ENCODE peak calls at places on chromosomes 3 and 15, in eight cellular contexts. One of them, this sample, is unnamed.

GRCh38 chr3:3551976-3552375 is 247.3 kb upstream of the LRRN1 start:
- DNase-seq in GM23248: no peak
- DNase-seq in astrocyte: peak
- DNase-seq in PC-3: no peak
- DNase-seq in DND-41: no peak
- DNase-seq in fibroblast of lung: peak
- DNase-seq in SK-N-SH: no peak
- DNase-seq in IMR-90: no peak
- DNase-seq in this sample: no peak

GRCh38 chr3:141875893-141876380 is 506 bp upstream of the ATP1B3 start:
- DNase-seq in SK-N-SH: peak
- DNase-seq in DND-41: peak
- DNase-seq in fibroblast of lung: peak
- DNase-seq in GM23248: peak
- DNase-seq in astrocyte: peak
- DNase-seq in IMR-90: peak
- DNase-seq in PC-3: no peak
- DNase-seq in this sample: peak

GRCh38 chr3:46672349-46672695 is 21.2 kb downstream of the ALS2CL start:
- DNase-seq in IMR-90: no peak
- DNase-seq in PC-3: no peak
- DNase-seq in fibroblast of lung: no peak
- DNase-seq in DND-41: no peak
- DNase-seq in GM23248: no peak
- DNase-seq in astrocyte: no peak
- DNase-seq in SK-N-SH: no peak
- DNase-seq in this sample: peak

GRCh38 chr3:45712434-45713110 is 23.4 kb downstream of the SACM1L start:
- DNase-seq in GM23248: peak
- DNase-seq in SK-N-SH: no peak
- DNase-seq in fibroblast of lung: peak
- DNase-seq in PC-3: no peak
- DNase-seq in astrocyte: peak
- DNase-seq in IMR-90: no peak
- DNase-seq in DND-41: no peak
- DNase-seq in this sample: no peak

GRCh38 chr3:142267269-142267668 is 41.9 kb upstream of the GK5 start:
- DNase-seq in astrocyte: no peak
- DNase-seq in GM23248: no peak
- DNase-seq in PC-3: no peak
- DNase-seq in SK-N-SH: no peak
- DNase-seq in IMR-90: no peak
- DNase-seq in fibroblast of lung: no peak
- DNase-seq in DND-41: no peak
- DNase-seq in this sample: no peak

GRCh38 chr3:30934208-30934550 is 39.7 kb upstream of the GADL1 start:
- DNase-seq in DND-41: peak
- DNase-seq in GM23248: peak
- DNase-seq in astrocyte: peak
- DNase-seq in SK-N-SH: peak
- DNase-seq in PC-3: peak
- DNase-seq in fibroblast of lung: peak
- DNase-seq in IMR-90: peak
- DNase-seq in this sample: no peak

GRCh38 chr3:180980612-180981011 is 8.9 kb downstream of the DNAJC19 start:
- DNase-seq in IMR-90: peak
- DNase-seq in astrocyte: peak
- DNase-seq in GM23248: peak
- DNase-seq in PC-3: no peak
- DNase-seq in DND-41: no peak
- DNase-seq in SK-N-SH: no peak
- DNase-seq in fibroblast of lung: peak
- DNase-seq in this sample: no peak

GRCh38 chr3:136162322-136162721 is 33.8 kb downstream of the MSL2 start:
- DNase-seq in SK-N-SH: no peak
- DNase-seq in DND-41: no peak
- DNase-seq in GM23248: no peak
- DNase-seq in PC-3: no peak
- DNase-seq in IMR-90: no peak
- DNase-seq in astrocyte: no peak
- DNase-seq in fibroblast of lung: no peak
- DNase-seq in this sample: no peak

GRCh38 chr15:49881433-49881832 is 237.6 kb downstream of the ATP8B4 start:
- DNase-seq in DND-41: no peak
- DNase-seq in fibroblast of lung: no peak
- DNase-seq in SK-N-SH: no peak
- DNase-seq in PC-3: no peak
- DNase-seq in GM23248: no peak
- DNase-seq in IMR-90: no peak
- DNase-seq in astrocyte: no peak
- DNase-seq in this sample: no peak

GRCh38 chr3:73787620-73788019 is 162.9 kb upstream of the PDZRN3 start:
- DNase-seq in IMR-90: peak
- DNase-seq in SK-N-SH: no peak
- DNase-seq in astrocyte: no peak
- DNase-seq in DND-41: no peak
- DNase-seq in PC-3: no peak
- DNase-seq in fibroblast of lung: no peak
- DNase-seq in GM23248: peak
- DNase-seq in this sample: no peak

GRCh38 chr15:69997701-69998273 is 99.9 kb downstream of the TLE3 start:
- DNase-seq in IMR-90: peak
- DNase-seq in astrocyte: peak
- DNase-seq in fibroblast of lung: peak
- DNase-seq in GM23248: peak
- DNase-seq in PC-3: peak
- DNase-seq in SK-N-SH: no peak
- DNase-seq in DND-41: no peak
- DNase-seq in this sample: no peak

GRCh38 chr3:11641683-11642407 is 1.9 kb downstream of the VGLL4 start:
- DNase-seq in GM23248: peak
- DNase-seq in IMR-90: peak
- DNase-seq in astrocyte: peak
- DNase-seq in SK-N-SH: no peak
- DNase-seq in fibroblast of lung: peak
- DNase-seq in PC-3: peak
- DNase-seq in DND-41: no peak
- DNase-seq in this sample: no peak

GRCh38 chr3:150335631-150336030 is 72.5 kb upstream of the TSC22D2 start:
- DNase-seq in IMR-90: no peak
- DNase-seq in DND-41: no peak
- DNase-seq in astrocyte: peak
- DNase-seq in fibroblast of lung: peak
- DNase-seq in PC-3: no peak
- DNase-seq in SK-N-SH: no peak
- DNase-seq in GM23248: no peak
- DNase-seq in this sample: no peak

GRCh38 chr15:56608140-56608778 is 125.0 kb downstream of the ZNF280D start:
- DNase-seq in fibroblast of lung: peak
- DNase-seq in SK-N-SH: no peak
- DNase-seq in PC-3: no peak
- DNase-seq in DND-41: peak
- DNase-seq in IMR-90: peak
- DNase-seq in astrocyte: peak
- DNase-seq in GM23248: no peak
- DNase-seq in this sample: no peak
- H3K4me2 ChIP-seq in fibroblast of lung: no peak
- H3K4me2 ChIP-seq in SK-N-SH: no peak
- H3K4me2 ChIP-seq in PC-3: no peak
- H3K4me2 ChIP-seq in DND-41: peak
- H3K4me2 ChIP-seq in IMR-90: peak
- H3K4me2 ChIP-seq in astrocyte: no peak
- H3K4me2 ChIP-seq in GM23248: no peak
- H3K4me2 ChIP-seq in this sample: no peak

GRCh38 chr3:132351222-132351806 is 34.1 kb downstream of the ACP3 start:
- DNase-seq in astrocyte: no peak
- DNase-seq in SK-N-SH: no peak
- DNase-seq in fibroblast of lung: no peak
- DNase-seq in PC-3: no peak
- DNase-seq in IMR-90: no peak
- DNase-seq in DND-41: no peak
- DNase-seq in GM23248: no peak
- DNase-seq in this sample: peak

GRCh38 chr3:132348531-132348930 is 31.3 kb downstream of the ACP3 start:
- DNase-seq in GM23248: no peak
- DNase-seq in DND-41: no peak
- DNase-seq in astrocyte: no peak
- DNase-seq in SK-N-SH: no peak
- DNase-seq in fibroblast of lung: no peak
- DNase-seq in IMR-90: no peak
- DNase-seq in PC-3: no peak
- DNase-seq in this sample: no peak

GRCh38 chr3:132347811-132348210 is 30.6 kb downstream of the ACP3 start:
- DNase-seq in IMR-90: no peak
- DNase-seq in astrocyte: no peak
- DNase-seq in fibroblast of lung: no peak
- DNase-seq in DND-41: no peak
- DNase-seq in PC-3: no peak
- DNase-seq in SK-N-SH: no peak
- DNase-seq in GM23248: no peak
- DNase-seq in this sample: no peak

GRCh38 chr3:132352556-132353143 is 35.4 kb downstream of the ACP3 start:
- DNase-seq in PC-3: peak
- DNase-seq in IMR-90: peak
- DNase-seq in astrocyte: peak
- DNase-seq in SK-N-SH: peak
- DNase-seq in GM23248: peak
- DNase-seq in fibroblast of lung: peak
- DNase-seq in DND-41: peak
- DNase-seq in this sample: peak

GRCh38 chr3:132350814-132351213 is 33.6 kb downstream of the ACP3 start:
- DNase-seq in SK-N-SH: no peak
- DNase-seq in astrocyte: no peak
- DNase-seq in DND-41: no peak
- DNase-seq in GM23248: no peak
- DNase-seq in IMR-90: no peak
- DNase-seq in PC-3: no peak
- DNase-seq in fibroblast of lung: no peak
- DNase-seq in this sample: no peak
- H3K4me2 ChIP-seq in SK-N-SH: no peak
- H3K4me2 ChIP-seq in astrocyte: no peak
- H3K4me2 ChIP-seq in DND-41: no peak
- H3K4me2 ChIP-seq in GM23248: no peak
- H3K4me2 ChIP-seq in IMR-90: no peak
- H3K4me2 ChIP-seq in PC-3: no peak
- H3K4me2 ChIP-seq in fibroblast of lung: no peak
- H3K4me2 ChIP-seq in this sample: peak

GRCh38 chr3:69121513-69121912 is 882 bp downstream of the LMOD3 start:
- DNase-seq in SK-N-SH: no peak
- DNase-seq in DND-41: no peak
- DNase-seq in fibroblast of lung: no peak
- DNase-seq in GM23248: no peak
- DNase-seq in astrocyte: no peak
- DNase-seq in PC-3: no peak
- DNase-seq in IMR-90: no peak
- DNase-seq in this sample: no peak

GRCh38 chr3:69118555-69118954 is 3.8 kb downstream of the LMOD3 start:
- DNase-seq in DND-41: no peak
- DNase-seq in PC-3: no peak
- DNase-seq in IMR-90: no peak
- DNase-seq in GM23248: no peak
- DNase-seq in SK-N-SH: no peak
- DNase-seq in astrocyte: no peak
- DNase-seq in fibroblast of lung: no peak
- DNase-seq in this sample: no peak

GRCh38 chr3:69120879-69121464 is 1.4 kb downstream of the LMOD3 start:
- DNase-seq in astrocyte: peak
- DNase-seq in fibroblast of lung: peak
- DNase-seq in IMR-90: peak
- DNase-seq in PC-3: peak
- DNase-seq in GM23248: peak
- DNase-seq in DND-41: peak
- DNase-seq in SK-N-SH: peak
- DNase-seq in this sample: peak

GRCh38 chr3:69119138-69119537 is 3.3 kb downstream of the LMOD3 start:
- DNase-seq in fibroblast of lung: no peak
- DNase-seq in DND-41: no peak
- DNase-seq in astrocyte: no peak
- DNase-seq in IMR-90: no peak
- DNase-seq in PC-3: no peak
- DNase-seq in SK-N-SH: no peak
- DNase-seq in GM23248: no peak
- DNase-seq in this sample: no peak

DNA sequence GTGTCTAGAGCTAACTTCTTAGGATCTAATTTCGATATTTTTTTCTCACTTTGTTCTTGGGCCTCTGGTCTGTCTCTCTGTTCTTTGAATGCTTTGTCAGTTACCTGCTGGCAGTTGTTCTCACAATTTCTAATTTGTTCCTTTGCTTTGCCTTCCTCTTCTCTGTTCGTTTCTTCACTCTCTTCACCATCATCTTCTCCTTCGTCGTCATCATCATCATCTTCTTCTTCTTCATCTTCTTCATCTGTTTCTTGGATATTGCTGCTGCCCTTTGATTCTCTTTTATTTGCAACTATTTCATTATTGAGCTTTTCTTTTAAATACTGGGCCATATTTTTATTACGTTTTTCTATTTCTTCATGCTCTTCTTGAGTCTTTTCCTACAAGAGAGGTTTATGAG is 2.7 kb downstream of the LMOD3 start:
- DNase-seq in IMR-90: no peak
- DNase-seq in DND-41: no peak
- DNase-seq in astrocyte: no peak
- DNase-seq in fibroblast of lung: no peak
- DNase-seq in PC-3: no peak
- DNase-seq in SK-N-SH: no peak
- DNase-seq in GM23248: no peak
- DNase-seq in this sample: no peak
- H3K4me2 ChIP-seq in IMR-90: no peak
- H3K4me2 ChIP-seq in DND-41: no peak
- H3K4me2 ChIP-seq in astrocyte: no peak
- H3K4me2 ChIP-seq in fibroblast of lung: no peak
- H3K4me2 ChIP-seq in PC-3: no peak
- H3K4me2 ChIP-seq in SK-N-SH: no peak
- H3K4me2 ChIP-seq in GM23248: no peak
- H3K4me2 ChIP-seq in this sample: no peak

DNA sequence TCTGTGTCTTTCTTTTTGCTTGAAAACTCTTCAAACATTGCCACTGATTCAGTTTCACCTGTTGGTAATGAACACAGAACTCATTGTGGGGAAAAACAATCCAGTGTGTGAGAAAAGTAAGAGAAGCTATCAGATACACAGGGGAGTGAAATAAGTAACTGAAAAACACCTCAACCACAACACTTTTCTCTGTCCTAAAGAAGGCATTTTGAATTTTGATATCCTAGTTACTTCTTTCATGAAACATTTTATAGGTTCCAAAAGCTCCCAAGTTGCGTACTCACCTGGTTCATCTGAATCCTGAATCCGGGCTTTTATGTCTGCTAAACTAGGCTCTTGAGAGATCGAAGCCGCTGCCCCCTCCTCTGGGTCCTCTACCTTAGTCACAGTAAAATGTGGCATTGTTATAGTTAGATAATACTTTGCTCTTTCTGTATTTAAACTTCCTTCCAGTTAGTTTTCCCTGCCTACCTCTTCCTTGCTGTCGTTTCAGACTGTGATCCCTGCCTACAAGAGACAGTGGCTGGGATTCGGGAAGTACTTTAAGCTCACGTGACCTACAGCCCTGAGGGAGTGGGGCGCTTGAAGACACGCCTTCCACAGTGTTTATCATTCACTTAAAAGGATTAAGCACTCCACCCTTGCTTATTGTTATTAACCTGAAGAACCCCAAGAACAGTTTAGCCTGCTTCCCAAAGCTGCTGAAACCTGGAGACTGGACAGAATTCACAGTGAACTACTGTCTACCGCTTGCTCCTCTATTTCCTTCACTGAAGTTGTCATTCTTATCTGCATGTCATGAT is 19.1 kb downstream of the SLC12A6 start:
- DNase-seq in IMR-90: peak
- DNase-seq in astrocyte: peak
- DNase-seq in SK-N-SH: no peak
- DNase-seq in PC-3: peak
- DNase-seq in DND-41: peak
- DNase-seq in fibroblast of lung: peak
- DNase-seq in GM23248: peak
- DNase-seq in this sample: peak
- H3K4me2 ChIP-seq in IMR-90: peak
- H3K4me2 ChIP-seq in astrocyte: peak
- H3K4me2 ChIP-seq in SK-N-SH: no peak
- H3K4me2 ChIP-seq in PC-3: peak
- H3K4me2 ChIP-seq in DND-41: peak
- H3K4me2 ChIP-seq in fibroblast of lung: peak
- H3K4me2 ChIP-seq in GM23248: peak
- H3K4me2 ChIP-seq in this sample: peak